ENCODE peak calls at places on chromosomes 3 and 15, in five cellular contexts. One of them, this sample, is unnamed.

GRCh38 chr3:125357032-125357658 is 18.0 kb downstream of the ZNF148 start:
- DNase-seq in fibroblast of lung: peak
- DNase-seq in A549: peak
- DNase-seq in PC-9: no peak
- DNase-seq in mesendoderm: peak
- DNase-seq in this sample: no peak

GRCh38 chr3:155420869-155421486 is 127.5 kb upstream of the STRIT1 start:
- DNase-seq in mesendoderm: peak
- DNase-seq in A549: no peak
- DNase-seq in fibroblast of lung: no peak
- DNase-seq in PC-9: no peak
- DNase-seq in this sample: no peak

GRCh38 chr15:95369202-95369601 is 961.3 kb upstream of the NR2F2 start:
- DNase-seq in mesendoderm: no peak
- DNase-seq in PC-9: no peak
- DNase-seq in A549: no peak
- DNase-seq in fibroblast of lung: no peak
- DNase-seq in this sample: no peak

GRCh38 chr3:126402178-126402577 is 7.5 kb downstream of the CFAP100 start:
- DNase-seq in PC-9: no peak
- DNase-seq in mesendoderm: no peak
- DNase-seq in fibroblast of lung: no peak
- DNase-seq in A549: no peak
- DNase-seq in this sample: no peak

GRCh38 chr15:90955911-90956310 is 1.2 kb downstream of the RCCD1 start:
- DNase-seq in mesendoderm: no peak
- DNase-seq in fibroblast of lung: no peak
- DNase-seq in PC-9: peak
- DNase-seq in A549: no peak
- DNase-seq in this sample: no peak

GRCh38 chr3:48851407-48851806 is 3.7 kb upstream of the PRKAR2A start:
- DNase-seq in mesendoderm: peak
- DNase-seq in fibroblast of lung: peak
- DNase-seq in PC-9: no peak
- DNase-seq in A549: no peak
- DNase-seq in this sample: no peak

GRCh38 chr3:187919535-187919934 is 174.3 kb upstream of the BCL6 start:
- DNase-seq in fibroblast of lung: no peak
- DNase-seq in PC-9: no peak
- DNase-seq in mesendoderm: no peak
- DNase-seq in A549: no peak
- DNase-seq in this sample: no peak

GRCh38 chr3:195086341-195086740 is 184.6 kb downstream of the XXYLT1 start:
- DNase-seq in fibroblast of lung: no peak
- DNase-seq in mesendoderm: no peak
- DNase-seq in A549: no peak
- DNase-seq in PC-9: no peak
- DNase-seq in this sample: no peak

GRCh38 chr3:58230876-58231552 is 6.6 kb upstream of the ABHD6 start:
- DNase-seq in mesendoderm: no peak
- DNase-seq in fibroblast of lung: no peak
- DNase-seq in A549: no peak
- DNase-seq in PC-9: no peak
- DNase-seq in this sample: no peak

GRCh38 chr3:161221881-161222600 is 930 bp downstream of the NMD3 start:
- DNase-seq in mesendoderm: peak
- DNase-seq in A549: no peak
- DNase-seq in PC-9: no peak
- DNase-seq in fibroblast of lung: peak
- DNase-seq in this sample: no peak

GRCh38 chr3:138861755-138862333 is 27.1 kb upstream of the PIK3CB start:
- DNase-seq in mesendoderm: peak
- DNase-seq in A549: no peak
- DNase-seq in fibroblast of lung: peak
- DNase-seq in PC-9: no peak
- DNase-seq in this sample: peak

DNA sequence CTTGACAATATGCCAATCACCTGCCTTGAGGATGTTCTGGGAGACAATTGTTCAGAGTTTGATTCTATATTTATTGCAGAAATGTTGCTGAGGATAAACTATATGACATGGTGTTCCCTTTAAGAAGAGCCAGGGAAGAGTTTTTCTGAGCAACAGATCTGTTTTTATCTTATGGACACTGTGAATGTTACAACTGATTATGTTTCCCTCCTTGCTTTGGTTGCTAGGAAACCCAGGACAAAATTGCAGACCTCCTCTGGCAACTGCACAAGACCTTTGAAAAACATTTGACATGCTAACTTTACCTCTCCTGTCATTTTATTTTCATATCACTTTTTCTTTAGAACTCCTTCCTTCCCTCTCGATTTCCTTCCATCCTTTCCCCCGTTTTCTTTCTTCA is 8.2 kb upstream of the TM6SF1 start:
- DNase-seq in fibroblast of lung: no peak
- DNase-seq in PC-9: no peak
- DNase-seq in A549: no peak
- DNase-seq in mesendoderm: no peak
- DNase-seq in this sample: no peak
- H3K4me2 ChIP-seq in fibroblast of lung: no peak
- H3K4me2 ChIP-seq in PC-9: no peak
- H3K4me2 ChIP-seq in A549: no peak
- H3K4me2 ChIP-seq in mesendoderm: no peak
- H3K4me2 ChIP-seq in this sample: no peak

GRCh38 chr3:123953735-123954134 is 7.3 kb downstream of the CCDC14 start:
- DNase-seq in mesendoderm: no peak
- DNase-seq in A549: no peak
- DNase-seq in fibroblast of lung: no peak
- DNase-seq in PC-9: no peak
- DNase-seq in this sample: no peak
- H3K4me2 ChIP-seq in mesendoderm: no peak
- H3K4me2 ChIP-seq in A549: no peak
- H3K4me2 ChIP-seq in fibroblast of lung: no peak
- H3K4me2 ChIP-seq in PC-9: no peak
- H3K4me2 ChIP-seq in this sample: no peak

DNA sequence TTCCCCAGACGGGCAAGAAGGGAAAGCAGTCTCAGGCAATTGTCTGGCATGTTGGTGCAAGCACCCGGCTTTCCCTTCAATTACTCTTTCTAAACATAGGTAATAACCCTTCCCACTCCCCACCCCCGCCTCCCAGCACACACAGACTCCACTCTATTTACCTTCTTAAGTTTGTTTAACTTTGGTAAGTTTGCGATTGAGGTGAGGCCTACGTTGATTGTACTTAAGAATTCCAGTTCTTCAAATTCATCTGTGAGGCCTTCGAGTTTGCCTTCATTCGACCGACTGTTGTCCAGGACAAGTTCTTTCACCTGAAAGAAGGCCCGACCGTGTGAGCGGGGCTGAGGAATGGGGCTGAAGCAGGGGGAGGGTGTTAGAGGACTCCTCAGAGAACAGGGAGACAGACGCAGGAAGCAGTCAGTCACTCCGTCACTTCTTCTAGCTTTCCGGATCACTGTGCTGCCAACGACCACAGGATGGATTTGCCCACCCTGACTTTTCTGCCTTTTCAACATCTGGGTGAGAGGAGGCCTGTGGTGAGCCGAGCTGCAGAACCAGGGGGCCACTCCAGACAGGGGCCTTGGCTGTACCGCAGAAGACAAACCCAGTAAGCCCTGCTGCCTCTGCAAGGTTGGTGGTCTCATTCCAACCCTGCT is 33.0 kb downstream of the ANP32A start:
- DNase-seq in fibroblast of lung: no peak
- DNase-seq in mesendoderm: no peak
- DNase-seq in A549: no peak
- DNase-seq in PC-9: no peak
- DNase-seq in this sample: no peak
- H3K4me2 ChIP-seq in fibroblast of lung: no peak
- H3K4me2 ChIP-seq in mesendoderm: no peak
- H3K4me2 ChIP-seq in A549: no peak
- H3K4me2 ChIP-seq in PC-9: no peak
- H3K4me2 ChIP-seq in this sample: no peak

GRCh38 chr3:45852828-45853227 is 10.9 kb upstream of the LZTFL1 start:
- DNase-seq in PC-9: no peak
- DNase-seq in A549: no peak
- DNase-seq in mesendoderm: no peak
- DNase-seq in fibroblast of lung: no peak
- DNase-seq in this sample: no peak
- H3K4me2 ChIP-seq in PC-9: no peak
- H3K4me2 ChIP-seq in A549: no peak
- H3K4me2 ChIP-seq in mesendoderm: no peak
- H3K4me2 ChIP-seq in fibroblast of lung: no peak
- H3K4me2 ChIP-seq in this sample: no peak

DNA sequence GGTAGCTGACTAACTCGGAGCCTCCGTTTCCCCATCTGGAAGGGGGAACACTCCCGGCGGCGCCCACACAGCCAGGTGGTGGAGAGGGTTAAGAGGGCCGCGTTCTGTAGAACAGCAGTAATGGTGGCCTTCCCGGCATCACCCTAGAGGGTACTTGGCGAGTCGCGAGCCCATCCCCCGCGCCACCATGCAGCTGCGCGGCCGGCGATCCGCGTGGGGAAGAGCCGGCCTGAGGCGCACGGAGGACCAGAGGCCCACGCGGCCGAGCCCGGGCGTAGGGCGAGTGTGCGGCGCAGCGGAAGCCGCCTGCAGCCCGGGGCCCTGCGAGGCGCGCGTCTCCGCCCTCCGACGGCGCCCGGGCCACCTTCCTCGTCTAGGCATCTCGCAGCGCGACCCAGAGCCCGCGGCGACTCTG is 455 bp downstream of the TKT start:
- DNase-seq in A549: no peak
- DNase-seq in fibroblast of lung: peak
- DNase-seq in mesendoderm: no peak
- DNase-seq in PC-9: no peak
- DNase-seq in this sample: no peak
- H3K4me2 ChIP-seq in A549: peak
- H3K4me2 ChIP-seq in fibroblast of lung: peak
- H3K4me2 ChIP-seq in mesendoderm: peak
- H3K4me2 ChIP-seq in PC-9: peak
- H3K4me2 ChIP-seq in this sample: peak

This sample was measured in HCT116.